ENCODE peak calls at places on chromosome 12, in four cellular contexts. G is small intestine, I is lung, C is GM23338. B is an unnamed sample.

GRCh38 chr12:41743835-41744234 is 400.8 kb downstream of the GXYLT1 start:
- DNase-seq in G (no peak), I (no peak), C (no peak), B (peak)

GRCh38 chr12:115752913-115753726 is 524.4 kb downstream of the MED13L start:
- DNase-seq in G (peak), I (peak), C (peak), B (peak)

GRCh38 chr12:128823216-128823915 is 392 bp downstream of the SLC15A4 start:
- DNase-seq in G (peak), I (peak), C (peak), B (peak)

GRCh38 chr12:62977879-62978278 is 42.9 kb upstream of the PPM1H start:
- DNase-seq in G (no peak), I (no peak), C (no peak), B (no peak)

GRCh38 chr12:6771091-6771495 is 1.2 kb upstream of the LAG3 start:
- DNase-seq in G (no peak), I (no peak), C (no peak), B (no peak)

GRCh38 chr12:105915997-105916697 is 222.6 kb downstream of the NUAK1 start:
- DNase-seq in G (no peak), I (no peak), C (no peak), B (no peak)

GRCh38 chr12:95104919-95105452 is 31.6 kb upstream of the NR2C1 start:
- DNase-seq in G (no peak), I (no peak), C (no peak), B (no peak)

GRCh38 chr12:93243689-93244513 is 133.8 kb upstream of the NUDT4 start:
- DNase-seq in G (peak), I (peak), C (no peak), B (peak)

GRCh38 chr12:92034858-92035401 is 110.7 kb downstream of the BTG1 start:
- DNase-seq in G (peak), I (peak), C (no peak), B (peak)

GRCh38 chr12:78871566-78871965 is 7.0 kb downstream of the SYT1 start:
- DNase-seq in G (no peak), I (no peak), C (no peak), B (no peak)

GRCh38 chr12:88781909-88782308 is 201.6 kb upstream of the KITLG start:
- DNase-seq in G (no peak), I (no peak), C (no peak), B (no peak)

GRCh38 chr12:26340649-26341048 is 145.3 kb downstream of the SSPN start:
- DNase-seq in G (no peak), I (no peak), C (no peak), B (no peak)

GRCh38 chr12:27762757-27763156 is 17.3 kb upstream of the KLHL42 start:
- DNase-seq in G (no peak), I (no peak), C (no peak), B (no peak)

GRCh38 chr12:128026696-128027574 is 240.0 kb upstream of the TMEM132C start:
- DNase-seq in G (no peak), I (no peak), C (no peak), B (peak)

GRCh38 chr12:5166976-5167375 is 123.3 kb downstream of the KCNA5 start:
- DNase-seq in G (no peak), I (no peak), C (no peak), B (peak)

GRCh38 chr12:47742253-47742825 is 16.3 kb downstream of the RAPGEF3 start:
- DNase-seq in G (peak), I (peak), C (peak), B (peak)

GRCh38 chr12:29616664-29617409 is 119.4 kb upstream of the OVCH1 start:
- DNase-seq in G (peak), I (no peak), C (no peak), B (no peak)

GRCh38 chr12:73529231-73529630 is 1008.4 kb upstream of the ATXN7L3B start:
- DNase-seq in G (no peak), I (no peak), C (no peak), B (no peak)

GRCh38 chr12:32270818-32271710 is 128.3 kb upstream of the FGD4 start:
- DNase-seq in G (no peak), I (no peak), C (peak), B (peak)

GRCh38 chr12:34397591-34398365 is 375.5 kb downstream of the ALG10 start:
- DNase-seq in G (no peak), I (peak), C (no peak), B (no peak)

GRCh38 chr12:8948711-8949524 is 527 bp downstream of the M6PR start:
- DNase-seq in G (peak), I (no peak), C (peak), B (peak)

GRCh38 chr12:39878753-39879152 is 227.1 kb downstream of the SLC2A13 start:
- DNase-seq in G (no peak), I (no peak), C (peak), B (no peak)

GRCh38 chr12:7989827-7990491 is 42.6 kb upstream of the FOXJ2 start:
- DNase-seq in G (peak), I (peak), C (no peak), B (no peak)

GRCh38 chr12:28795306-28795705 is 353.8 kb upstream of the FAR2 start:
- DNase-seq in G (no peak), I (no peak), C (no peak), B (no peak)

DNA sequence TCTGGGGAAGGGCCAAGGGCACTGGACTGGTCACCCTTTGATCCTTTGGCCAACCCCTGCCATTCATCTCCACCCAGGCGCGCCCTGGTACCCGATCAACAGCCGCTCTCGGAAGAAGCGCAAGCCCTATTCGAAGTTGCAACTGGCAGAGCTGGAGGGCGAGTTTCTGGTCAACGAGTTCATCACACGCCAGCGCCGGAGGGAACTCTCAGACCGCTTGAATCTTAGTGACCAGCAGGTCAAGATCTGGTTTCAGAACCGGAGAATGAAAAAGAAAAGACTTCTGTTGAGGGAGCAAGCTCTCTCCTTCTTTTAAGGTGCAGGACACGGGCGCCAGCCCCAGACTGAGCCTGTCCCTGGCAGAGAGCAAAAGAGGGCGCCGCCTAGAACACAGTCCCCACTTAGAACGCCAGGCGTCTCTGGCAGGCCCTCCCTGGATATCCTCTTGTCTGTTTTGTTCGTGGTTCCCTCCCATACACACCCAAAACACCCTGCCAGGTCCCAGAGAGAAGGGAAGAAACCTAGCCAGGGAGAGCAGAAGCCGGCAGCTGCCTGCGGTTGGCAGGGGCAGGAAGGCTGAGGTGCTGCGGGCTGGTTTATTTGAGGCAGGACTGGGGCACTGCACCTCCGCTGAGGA is 1.7 kb downstream of the HOXC12 start:
- DNase-seq in G (no peak), I (no peak), C (no peak), B (no peak)
- H3K4me3 ChIP-seq in G (no peak), I (no peak), C (no peak), B (no peak)

GRCh38 chr12:53746592-53747491 is 4.9 kb downstream of the CISTR start:
- DNase-seq in G (peak), I (peak), C (peak), B (peak)
- H3K4me3 ChIP-seq in G (no peak), I (no peak), C (no peak), B (no peak)

DNA sequence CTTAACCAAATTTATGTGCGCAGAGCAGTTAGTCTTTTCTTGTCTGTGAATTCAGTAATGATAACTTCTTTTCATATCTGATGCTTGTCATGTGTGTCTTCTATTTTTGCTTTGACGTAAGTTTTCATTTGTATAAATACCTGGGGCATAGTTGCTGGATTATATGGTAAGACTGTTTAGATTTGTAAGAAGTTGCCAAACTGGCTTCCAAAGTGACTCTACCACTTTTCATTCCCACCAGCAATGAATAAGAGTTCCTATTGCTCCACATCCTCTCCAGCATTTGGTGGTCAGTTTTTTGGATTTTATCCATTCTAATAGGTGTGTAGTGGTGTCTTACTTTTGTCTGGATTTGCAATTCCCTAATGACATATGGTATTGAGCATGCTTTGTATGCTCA is 8.9 kb downstream of the ZNF268 start:
- DNase-seq in G (no peak), I (no peak), C (no peak), B (no peak)
- H3K4me3 ChIP-seq in G (no peak), I (no peak), C (no peak), B (no peak)

GRCh38 chr12:112126916-112127315 is 1.6 kb downstream of the TRAFD1 start:
- DNase-seq in G (peak), I (no peak), C (no peak), B (no peak)
- H3K4me3 ChIP-seq in G (no peak), I (no peak), C (peak), B (no peak)